ENCODE peak calls at places on chromosomes 13 and 19, in seven cellular contexts. V is MM.1S, A is GM23248, M is K562, P is HCT116, I is GM23338, T is HepG2. X is an unnamed sample.

GRCh38 chr19:3481241-3482090 is 1.1 kb upstream of the SMIM24 start:
- DNase-seq in V (no peak), A (no peak), M (peak), P (no peak), I (no peak), T (peak), X (no peak)

GRCh38 chr13:81916471-81916870 is 1575.5 kb upstream of the SPRY2 start:
- DNase-seq in V (no peak), A (no peak), M (no peak), P (no peak), I (no peak), T (no peak), X (no peak)

GRCh38 chr19:47479701-47480503 is 4.1 kb downstream of the KPTN start:
- DNase-seq in V (no peak), A (no peak), M (peak), P (no peak), I (peak), T (no peak), X (no peak)

GRCh38 chr13:110560606-110561334 is 752 bp downstream of the RAB20 start:
- DNase-seq in V (peak), A (peak), M (peak), P (no peak), I (peak), T (peak), X (no peak)

GRCh38 chr13:72808917-72809500 is 27.1 kb downstream of the PIBF1 start:
- DNase-seq in V (peak), A (peak), M (no peak), P (no peak), I (peak), T (peak), X (no peak)

GRCh38 chr13:59865398-59865797 is 298.3 kb downstream of the DIAPH3 start:
- DNase-seq in V (no peak), A (no peak), M (no peak), P (no peak), I (no peak), T (no peak), X (no peak)

GRCh38 chr19:56538761-56539263 is at the start of gene ZFP28:
- DNase-seq in V (no peak), A (no peak), M (no peak), P (no peak), I (peak), T (no peak), X (peak)

GRCh38 chr19:29544656-29545360 is 19.0 kb downstream of the VSTM2B start:
- DNase-seq in V (no peak), A (no peak), M (no peak), P (no peak), I (no peak), T (no peak), X (no peak)

GRCh38 chr19:39704181-39705044 is at the start of gene LGALS14:
- DNase-seq in V (peak), A (no peak), M (no peak), P (no peak), I (no peak), T (no peak), X (no peak)

GRCh38 chr13:110616103-110617101 is 1.1 kb downstream of the NAXD start:
- DNase-seq in V (peak), A (peak), M (peak), P (peak), I (peak), T (peak), X (peak)

GRCh38 chr13:55432814-55433213 is 1707.9 kb upstream of the PRR20A start:
- DNase-seq in V (no peak), A (no peak), M (no peak), P (no peak), I (no peak), T (no peak), X (no peak)

GRCh38 chr13:71378992-71379905 is 487.8 kb downstream of the DACH1 start:
- DNase-seq in V (peak), A (no peak), M (no peak), P (no peak), I (no peak), T (no peak), X (no peak)

GRCh38 chr19:7860902-7861618 is 13.1 kb downstream of the PRR36 start:
- DNase-seq in V (no peak), A (no peak), M (no peak), P (no peak), I (peak), T (no peak), X (no peak)

GRCh38 chr19:10544242-10544752 is 593 bp downstream of the ATG4D start:
- DNase-seq in V (peak), A (peak), M (peak), P (no peak), I (peak), T (no peak), X (no peak)

GRCh38 chr19:19207637-19208582 is 3.8 kb upstream of the NCAN start:
- DNase-seq in V (no peak), A (no peak), M (no peak), P (no peak), I (no peak), T (no peak), X (no peak)

GRCh38 chr13:35979378-35979911 is 151.7 kb downstream of the DCLK1 start:
- DNase-seq in V (no peak), A (peak), M (no peak), P (no peak), I (no peak), T (no peak), X (no peak)

GRCh38 chr19:29845576-29846176 is 33.9 kb downstream of the CCNE1 start:
- DNase-seq in V (no peak), A (peak), M (peak), P (no peak), I (peak), T (no peak), X (no peak)

GRCh38 chr19:50311723-50312635 is 17.2 kb downstream of the KCNC3 start:
- DNase-seq in V (no peak), A (peak), M (peak), P (no peak), I (peak), T (peak), X (no peak)

GRCh38 chr19:49588370-49589122 is 2.4 kb upstream of the PRR12 start:
- DNase-seq in V (peak), A (no peak), M (no peak), P (no peak), I (no peak), T (no peak), X (no peak)

GRCh38 chr13:50798923-50799322 is 44.6 kb downstream of the DLEU7 start:
- DNase-seq in V (no peak), A (peak), M (no peak), P (no peak), I (no peak), T (no peak), X (no peak)

DNA sequence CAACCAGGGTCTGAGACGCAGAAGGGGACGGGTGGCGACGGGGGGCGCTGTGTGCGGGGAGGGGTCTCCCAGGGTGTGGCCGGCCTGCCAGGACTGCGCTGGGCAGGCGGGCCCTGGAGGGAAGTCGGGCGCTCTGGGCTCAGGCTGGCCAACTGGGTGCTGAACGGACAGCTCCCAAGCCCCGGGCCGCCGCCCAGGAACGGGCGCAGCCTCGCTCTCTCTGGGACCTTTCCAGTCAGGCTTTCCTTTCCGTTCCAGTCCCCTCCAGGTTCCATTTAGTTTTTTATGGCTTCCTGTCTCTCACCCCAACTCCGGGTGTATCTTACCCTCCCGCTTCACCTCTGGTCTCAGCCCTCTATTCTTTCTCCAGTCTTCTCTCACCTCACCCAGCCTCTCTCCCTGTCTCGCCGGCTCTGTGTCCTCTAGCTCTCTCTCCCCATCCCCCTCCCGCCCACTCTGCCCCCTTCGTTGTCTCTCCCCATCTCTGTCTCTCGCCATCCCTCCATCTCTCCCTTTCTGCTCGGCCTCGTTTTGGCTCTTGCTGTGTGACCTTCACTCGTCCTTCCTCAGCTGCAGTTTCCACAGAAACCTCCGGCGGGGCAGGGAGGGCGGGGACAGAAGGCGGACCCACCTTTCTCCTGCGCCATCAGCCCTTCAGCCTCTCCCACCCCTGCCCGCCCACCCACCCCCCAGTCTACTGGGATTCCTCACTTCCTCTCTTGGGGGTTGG is 3.3 kb upstream of the ATP1A3 start:
- DNase-seq in V (peak), A (peak), M (peak), P (no peak), I (peak), T (no peak), X (peak)
- TF ChIP-seq EZH2 in V (no peak), A (no peak), M (no peak), P (no peak), I (no peak), T (no peak), X (no peak)

GRCh38 chr13:23901365-23901764 is 4.1 kb upstream of the C1QTNF9B start:
- DNase-seq in V (no peak), A (peak), M (no peak), P (no peak), I (no peak), T (no peak), X (no peak)

GRCh38 chr13:23905766-23906165 is 8.5 kb upstream of the C1QTNF9B start:
- DNase-seq in V (no peak), A (no peak), M (no peak), P (no peak), I (no peak), T (no peak), X (no peak)

GRCh38 chr13:23903906-23904280 is 6.6 kb upstream of the C1QTNF9B start:
- DNase-seq in V (no peak), A (no peak), M (no peak), P (no peak), I (peak), T (no peak), X (no peak)

GRCh38 chr13:23899555-23899954 is 2.3 kb upstream of the C1QTNF9B start:
- DNase-seq in V (peak), A (peak), M (peak), P (no peak), I (peak), T (peak), X (peak)

GRCh38 chr13:23902975-23903905 is 5.9 kb upstream of the C1QTNF9B start:
- DNase-seq in V (no peak), A (no peak), M (no peak), P (no peak), I (peak), T (no peak), X (no peak)
- TF ChIP-seq EZH2 in V (no peak), A (peak), M (no peak), P (no peak), I (no peak), T (no peak), X (no peak)

DNA sequence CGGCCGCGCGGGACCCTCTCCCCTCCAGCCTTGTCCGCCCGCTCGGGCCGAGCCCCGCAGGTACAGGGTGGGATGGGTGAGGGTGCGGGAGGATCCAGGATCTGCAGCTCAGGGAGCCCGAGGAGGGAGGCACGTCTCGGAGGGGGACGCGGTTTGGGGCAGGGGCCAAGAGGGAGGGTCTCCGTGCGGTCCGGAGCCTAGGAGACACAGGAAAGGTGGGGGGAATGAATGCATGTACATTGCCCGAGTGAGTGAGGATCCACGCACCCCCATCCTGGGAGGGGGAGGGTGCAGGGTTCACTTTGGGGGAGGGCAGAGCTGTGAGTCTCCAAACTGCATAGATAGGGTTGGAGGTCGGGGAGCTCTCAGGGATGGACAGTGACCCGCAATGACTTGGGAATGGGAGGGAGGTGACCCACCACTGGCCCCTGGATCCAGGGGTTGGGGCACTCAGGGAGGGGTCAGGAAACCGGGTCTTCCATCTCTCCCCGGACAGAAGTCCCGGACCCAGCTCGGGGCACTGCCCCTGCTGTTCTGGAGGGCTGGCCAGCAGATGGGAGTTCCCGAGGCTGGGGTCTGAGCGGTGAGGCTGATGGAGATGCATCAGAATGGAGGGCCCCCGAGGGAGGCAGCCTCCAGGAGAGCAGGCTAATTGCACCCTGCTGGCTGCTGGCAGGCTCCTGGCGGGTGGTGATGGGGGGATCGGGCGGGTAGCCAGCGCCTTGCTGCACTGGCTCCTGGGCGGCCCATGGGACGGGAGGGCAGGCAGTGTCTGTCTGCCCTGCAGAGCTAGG is 548 bp downstream of the KCNN1 start:
- DNase-seq in V (no peak), A (no peak), M (no peak), P (no peak), I (no peak), T (no peak), X (no peak)
- TF ChIP-seq EZH2 in V (no peak), A (peak), M (no peak), P (no peak), I (no peak), T (peak), X (no peak)

DNA sequence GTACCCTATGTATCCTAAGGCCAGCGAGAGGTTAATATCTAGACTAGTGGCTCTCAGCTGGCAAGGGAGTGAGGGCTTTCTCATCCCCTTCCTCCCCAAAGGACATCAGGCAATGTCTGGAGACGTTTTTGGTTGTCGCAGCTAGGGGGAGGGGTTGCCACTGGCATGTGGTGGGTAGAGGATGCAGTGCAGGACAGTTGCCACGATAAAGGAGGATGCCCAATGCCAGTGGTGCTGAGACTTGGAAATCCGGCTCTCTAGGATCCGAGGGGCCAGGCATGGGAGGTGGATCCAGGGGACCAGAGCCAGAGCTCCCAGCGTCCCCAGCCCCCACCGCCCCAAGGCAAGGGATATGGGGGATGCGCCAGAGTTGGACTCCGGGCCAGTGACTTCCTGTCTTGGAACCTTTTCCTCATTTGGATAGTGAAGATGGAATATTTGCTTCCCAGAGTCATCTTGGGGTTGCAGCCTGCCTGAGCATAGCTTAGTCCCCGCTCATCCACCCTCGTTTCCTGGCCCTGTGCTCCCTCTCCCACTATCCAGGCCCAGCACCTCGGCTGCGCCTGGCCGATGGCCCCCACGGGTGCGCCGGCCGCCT is 4.9 kb downstream of the SSC5D start:
- DNase-seq in V (no peak), A (peak), M (no peak), P (no peak), I (no peak), T (no peak), X (no peak)
- TF ChIP-seq EZH2 in V (no peak), A (no peak), M (no peak), P (no peak), I (no peak), T (no peak), X (no peak)